ENCODE peak calls at places on chromosomes 2 and 18, in seven cellular contexts. O is neural progenitor cell, K is GM23248, L is keratinocyte, G is H9, U is mammary epithelial cell, H is IMR-90. D is an unnamed sample.

GRCh38 chr2:98444436-98445166 is at the start of gene INPP4A:
- DNase-seq in O (peak), K (peak), L (no peak), G (peak), U (peak), H (peak), D (peak)

GRCh38 chr2:37370666-37371065 is 26.2 kb downstream of the QPCT start:
- DNase-seq in O (no peak), K (no peak), L (no peak), G (no peak), U (no peak), H (no peak), D (no peak)

GRCh38 chr2:72917138-72917874 is at the start of gene EMX1:
- DNase-seq in O (peak), K (peak), L (no peak), G (peak), U (peak), H (no peak), D (no peak)

GRCh38 chr2:179898873-179899272 is 37.5 kb upstream of the ZNF385B start:
- DNase-seq in O (peak), K (peak), L (peak), G (peak), U (peak), H (peak), D (peak)

GRCh38 chr2:238694136-238694755 is 153.6 kb upstream of the TWIST2 start:
- DNase-seq in O (no peak), K (no peak), L (no peak), G (no peak), U (no peak), H (no peak), D (no peak)

GRCh38 chr2:195646424-195646823 is 10.6 kb upstream of the SLC39A10 start:
- DNase-seq in O (peak), K (no peak), L (no peak), G (peak), U (no peak), H (no peak), D (no peak)

GRCh38 chr18:35183846-35184245 is 57.0 kb upstream of the ZNF397 start:
- DNase-seq in O (no peak), K (no peak), L (no peak), G (no peak), U (no peak), H (no peak), D (no peak)

GRCh38 chr2:122028371-122029102 is 273.1 kb downstream of the TSN start:
- DNase-seq in O (no peak), K (peak), L (no peak), G (no peak), U (peak), H (peak), D (peak)

GRCh38 chr2:165113414-165113813 is 90.4 kb downstream of the SCN3A start:
- DNase-seq in O (no peak), K (peak), L (no peak), G (no peak), U (no peak), H (peak), D (no peak)

GRCh38 chr2:188623995-188624643 is 332.4 kb downstream of the GULP1 start:
- DNase-seq in O (no peak), K (peak), L (no peak), G (no peak), U (peak), H (peak), D (no peak)

GRCh38 chr18:74069178-74070050 is 78.2 kb downstream of the FBXO15 start:
- DNase-seq in O (no peak), K (no peak), L (no peak), G (no peak), U (no peak), H (no peak), D (no peak)

GRCh38 chr18:28175930-28176673 is 828 bp downstream of the CDH2 start:
- DNase-seq in O (peak), K (peak), L (no peak), G (peak), U (peak), H (peak), D (no peak)

GRCh38 chr2:12728221-12728777 is 11.6 kb downstream of the TRIB2 start:
- DNase-seq in O (no peak), K (no peak), L (no peak), G (no peak), U (no peak), H (no peak), D (no peak)

GRCh38 chr18:57969824-57970223 is 74.2 kb upstream of the NEDD4L start:
- DNase-seq in O (no peak), K (no peak), L (no peak), G (no peak), U (no peak), H (no peak), D (no peak)

GRCh38 chr2:192197387-192197786 is 2.7 kb upstream of the TMEFF2 start:
- DNase-seq in O (no peak), K (peak), L (no peak), G (no peak), U (no peak), H (no peak), D (no peak)

GRCh38 chr2:195648780-195649179 is 8.2 kb upstream of the SLC39A10 start:
- DNase-seq in O (no peak), K (peak), L (no peak), G (no peak), U (peak), H (no peak), D (peak)

GRCh38 chr18:46324556-46324955 is 220.4 kb downstream of the HAUS1 start:
- DNase-seq in O (no peak), K (peak), L (peak), G (no peak), U (peak), H (peak), D (peak)

GRCh38 chr2:8462280-8462679 is 219.6 kb upstream of the ID2 start:
- DNase-seq in O (no peak), K (no peak), L (no peak), G (no peak), U (no peak), H (no peak), D (no peak)

GRCh38 chr2:46776687-46777327 is 138.8 kb downstream of the MCFD2 start:
- DNase-seq in O (peak), K (peak), L (no peak), G (peak), U (peak), H (peak), D (peak)

GRCh38 chr18:58861353-58861752 is 3.3 kb upstream of the ZNF532 start:
- DNase-seq in O (peak), K (peak), L (no peak), G (no peak), U (no peak), H (no peak), D (no peak)

GRCh38 chr18:22052405-22053105 is 116.8 kb upstream of the GATA6 start:
- DNase-seq in O (peak), K (no peak), L (no peak), G (no peak), U (no peak), H (no peak), D (no peak)

GRCh38 chr2:239464166-239465016 is 63.6 kb upstream of the HDAC4 start:
- DNase-seq in O (no peak), K (no peak), L (no peak), G (peak), U (no peak), H (no peak), D (no peak)

GRCh38 chr2:129092871-129093385 is 774.3 kb upstream of the HS6ST1 start:
- DNase-seq in O (no peak), K (no peak), L (no peak), G (no peak), U (no peak), H (no peak), D (no peak)

GRCh38 chr2:102048465-102048864 is 56.7 kb downstream of the IL1R2 start:
- DNase-seq in O (no peak), K (peak), L (no peak), G (no peak), U (no peak), H (peak), D (no peak)

GRCh38 chr2:230410861-230411464 is 5.0 kb upstream of the SP100 start:
- DNase-seq in O (no peak), K (no peak), L (no peak), G (no peak), U (no peak), H (no peak), D (no peak)

GRCh38 chr2:230217424-230217823 is 2.4 kb downstream of the SP110 start:
- DNase-seq in O (no peak), K (no peak), L (no peak), G (no peak), U (no peak), H (no peak), D (peak)

GRCh38 chr2:161990741-161991140 is 83.3 kb downstream of the DPP4 start:
- DNase-seq in O (no peak), K (peak), L (peak), G (no peak), U (peak), H (peak), D (no peak)

GRCh38 chr2:75108937-75109482 is 90.3 kb downstream of the TACR1 start:
- DNase-seq in O (peak), K (no peak), L (no peak), G (no peak), U (no peak), H (no peak), D (no peak)

GRCh38 chr2:127615511-127616166 is 30.3 kb upstream of the GPR17 start:
- DNase-seq in O (peak), K (peak), L (no peak), G (peak), U (peak), H (no peak), D (no peak)

DNA sequence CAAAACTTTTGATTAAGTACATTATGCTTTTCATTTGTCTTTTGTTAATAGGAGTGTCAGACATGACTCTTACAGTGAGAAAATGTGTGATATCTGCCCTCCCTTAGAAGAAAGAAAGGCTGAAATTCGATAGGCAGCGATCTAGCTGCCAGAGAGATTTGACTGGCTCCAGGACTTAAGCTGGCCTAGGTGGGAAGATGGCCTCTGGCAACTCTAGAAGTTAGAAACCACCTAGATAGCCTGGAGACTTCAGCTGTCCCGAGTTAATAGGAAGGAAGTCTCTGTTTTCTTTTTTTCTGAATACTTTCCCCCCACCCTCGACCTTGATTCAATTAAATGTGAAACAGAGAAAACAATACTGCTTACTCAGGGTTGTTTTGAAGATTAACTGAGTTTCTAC is 1194.7 kb upstream of the CRIM1 start:
- DNase-seq in O (no peak), K (no peak), L (no peak), G (no peak), U (no peak), H (no peak), D (no peak)
- H2AFZ ChIP-seq in O (no peak), K (no peak), L (no peak), G (no peak), U (no peak), H (no peak), D (no peak)

GRCh38 chr18:3440340-3440739 is 9.6 kb upstream of the TGIF1 start:
- DNase-seq in O (no peak), K (no peak), L (no peak), G (no peak), U (no peak), H (no peak), D (no peak)
- H3K27ac ChIP-seq in O (no peak), K (no peak), L (no peak), G (no peak), U (no peak), H (no peak), D (no peak)

DNA sequence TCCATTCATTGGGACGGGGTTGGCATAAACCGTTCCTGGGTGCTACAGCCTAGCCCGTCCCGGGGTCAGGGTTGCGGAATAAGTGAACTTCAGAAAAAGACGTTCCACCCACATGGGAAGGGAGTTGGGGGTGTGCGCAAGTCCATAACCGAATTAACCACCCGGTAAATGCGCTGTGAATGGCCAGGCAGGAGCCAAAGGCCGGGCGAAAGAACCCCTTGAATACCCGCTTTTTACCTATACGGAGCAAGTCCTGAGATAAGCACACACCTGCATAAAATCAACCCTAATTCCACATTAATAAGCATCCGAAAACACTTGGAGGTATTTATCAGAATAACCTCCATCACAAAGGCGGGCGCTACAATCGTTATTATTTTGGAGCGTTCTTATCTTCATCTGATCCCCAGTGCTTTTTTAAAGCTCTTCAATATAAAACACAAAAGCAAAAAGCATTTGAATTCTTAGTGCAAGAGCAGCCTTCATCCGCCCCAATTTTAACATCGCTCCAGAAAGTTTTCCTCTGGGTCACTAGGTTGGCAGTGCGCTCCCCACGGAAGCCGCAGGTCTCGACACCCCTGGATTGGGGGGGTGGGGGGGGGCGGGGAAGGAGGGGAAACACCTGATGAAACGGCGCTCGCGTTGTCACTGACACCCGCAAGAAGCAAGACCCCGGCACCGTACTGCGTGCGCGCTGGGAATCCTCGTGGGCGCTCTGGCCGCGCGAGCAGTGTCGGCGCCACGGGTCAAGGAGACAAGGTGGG is 1.2 kb downstream of the SATB2 start:
- DNase-seq in O (peak), K (peak), L (no peak), G (no peak), U (no peak), H (no peak), D (no peak)
- H2AFZ ChIP-seq in O (no peak), K (peak), L (peak), G (no peak), U (peak), H (peak), D (peak)

GRCh38 chr2:201183373-201183742 is 417 bp downstream of the CASP10 start:
- DNase-seq in O (no peak), K (no peak), L (no peak), G (no peak), U (no peak), H (no peak), D (no peak)

GRCh38 chr2:201188449-201188848 is 5.5 kb downstream of the CASP10 start:
- DNase-seq in O (no peak), K (no peak), L (no peak), G (no peak), U (no peak), H (no peak), D (no peak)

GRCh38 chr2:201185863-201186262 is 2.9 kb downstream of the CASP10 start:
- DNase-seq in O (no peak), K (no peak), L (no peak), G (no peak), U (no peak), H (no peak), D (no peak)

GRCh38 chr2:201180010-201180409 is 2.9 kb upstream of the CASP10 start:
- DNase-seq in O (no peak), K (peak), L (no peak), G (no peak), U (no peak), H (no peak), D (peak)

GRCh38 chr2:201182650-201183372 is at the start of gene CASP10:
- DNase-seq in O (peak), K (peak), L (peak), G (peak), U (peak), H (peak), D (peak)
- H3K27ac ChIP-seq in O (no peak), K (peak), L (peak), G (peak), U (peak), H (no peak), D (no peak)

DNA sequence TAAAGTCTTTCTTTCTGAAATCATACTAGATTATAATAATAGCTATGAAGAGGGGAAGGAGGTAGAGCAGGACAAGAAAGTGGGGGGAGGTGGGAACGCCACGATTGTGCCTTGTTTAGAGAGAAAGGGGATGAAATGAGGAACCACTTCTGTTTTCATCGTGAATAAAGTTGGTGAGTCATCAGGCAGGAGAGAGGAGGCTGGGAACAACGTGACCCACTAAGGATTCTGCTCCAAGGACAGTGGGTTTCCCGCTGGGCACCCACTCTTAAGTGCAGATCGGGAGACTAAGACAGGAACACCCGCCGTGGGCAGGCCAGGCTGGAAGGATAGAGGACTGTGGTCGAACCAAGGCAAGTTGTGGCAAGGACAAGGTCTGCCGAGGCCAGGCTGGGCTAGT is 158.2 kb downstream of the L3MBTL4 start:
- DNase-seq in O (no peak), K (no peak), L (no peak), G (no peak), U (no peak), H (no peak), D (no peak)
- H2AFZ ChIP-seq in O (no peak), K (no peak), L (no peak), G (no peak), U (no peak), H (no peak), D (no peak)

GRCh38 chr18:70073442-70073841 is 125.8 kb upstream of the CD226 start:
- DNase-seq in O (no peak), K (no peak), L (no peak), G (no peak), U (no peak), H (no peak), D (no peak)
- H3K27ac ChIP-seq in O (no peak), K (no peak), L (no peak), G (no peak), U (no peak), H (no peak), D (no peak)

GRCh38 chr2:29053223-29053622 is 21.1 kb downstream of the PCARE start:
- DNase-seq in O (no peak), K (no peak), L (no peak), G (peak), U (peak), H (peak), D (no peak)
- H2AFZ ChIP-seq in O (no peak), K (peak), L (peak), G (no peak), U (peak), H (no peak), D (no peak)

DNA sequence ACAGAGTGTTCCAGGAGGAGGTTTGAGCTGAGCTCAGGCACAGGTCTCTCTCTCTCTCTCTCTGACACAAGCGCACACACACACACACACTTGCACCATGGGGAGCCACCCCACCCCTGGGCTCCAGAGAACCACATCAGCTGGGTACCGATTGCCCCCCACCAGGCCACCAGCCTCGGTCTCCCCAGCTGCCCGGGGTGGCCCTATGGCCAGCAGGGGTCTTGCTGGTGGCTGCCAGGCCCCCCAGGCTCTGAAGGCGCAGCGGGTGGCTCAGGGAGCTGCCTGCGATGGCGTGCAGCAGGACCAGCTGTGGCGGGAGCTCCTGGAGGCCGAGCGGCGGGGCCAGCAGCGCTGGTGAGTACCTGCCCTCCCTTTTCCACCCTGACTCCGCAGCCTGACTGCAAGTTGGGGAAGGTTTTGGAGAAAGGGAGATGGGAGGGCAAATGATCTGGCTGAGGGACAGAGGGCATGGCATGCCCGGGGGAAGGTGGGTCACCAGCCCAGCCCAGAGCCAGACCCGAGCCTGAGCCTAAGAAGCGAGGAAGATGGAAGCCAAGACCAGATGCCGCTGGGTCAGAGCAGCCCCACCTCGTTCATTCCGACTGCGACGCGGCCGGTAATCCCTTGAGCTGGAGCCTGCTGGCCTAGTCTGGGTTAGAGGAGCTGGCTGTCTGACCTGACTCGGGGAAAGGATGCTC is 21.9 kb upstream of the SLC66A3 start:
- DNase-seq in O (peak), K (peak), L (no peak), G (no peak), U (no peak), H (no peak), D (no peak)
- H3K27ac ChIP-seq in O (no peak), K (no peak), L (peak), G (no peak), U (peak), H (no peak), D (no peak)

GRCh38 chr2:210630904-210631560 is 74.6 kb downstream of the CPS1 start:
- DNase-seq in O (peak), K (no peak), L (no peak), G (no peak), U (no peak), H (no peak), D (no peak)
- H2AFZ ChIP-seq in O (no peak), K (no peak), L (no peak), G (no peak), U (no peak), H (no peak), D (no peak)